ENCODE peak calls at places on chromosome 18, in nine cellular contexts. M is HepG2, U is upper lobe of left lung, S is suprapubic skin, Z is transverse colon, P is esophagus muscularis mucosa, T is H1, D is sigmoid colon, X is K562. J is an unnamed sample.

GRCh38 chr18:79789901-79790885 is 7.5 kb upstream of the KCNG2 start:
- DNase-seq in D (peak; percentile 40), S (no peak), X (no peak), Z (no peak), P (no peak), U (peak; percentile 20), T (no peak), M (no peak), J (no peak)

GRCh38 chr18:49224130-49224529 is 236.3 kb downstream of the DYM start:
- DNase-seq in S (no peak), P (no peak), Z (no peak), T (no peak), D (no peak), X (no peak), M (no peak), U (no peak), J (no peak)

GRCh38 chr18:55317832-55318231 is 270.2 kb downstream of the TCF4 start:
- DNase-seq in D (no peak), S (no peak), T (no peak), X (no peak), Z (no peak), P (no peak), M (no peak), U (no peak), J (no peak)

GRCh38 chr18:31225668-31226067 is 63.0 kb upstream of the DSC1 start:
- DNase-seq in U (no peak), S (no peak), T (no peak), D (no peak), M (peak; percentile 89), Z (no peak), X (no peak), P (no peak), J (no peak)

GRCh38 chr18:3579701-3580100 is 129.7 kb downstream of the TGIF1 start:
- DNase-seq in S (no peak), U (no peak), D (no peak), M (no peak), P (no peak), T (no peak), Z (no peak), X (no peak), J (no peak)

GRCh38 chr18:58362829-58363231 is 266.1 kb downstream of the ALPK2 start:
- DNase-seq in S (no peak), M (no peak), X (no peak), D (no peak), T (no peak), U (no peak), P (no peak), Z (no peak), J (no peak)

GRCh38 chr18:12076424-12077140 is 17.1 kb upstream of the ANKRD62 start:
- DNase-seq in Z (no peak), D (no peak), X (no peak), U (peak; percentile 21), P (no peak), M (no peak), S (no peak), T (no peak), J (peak; percentile 55)

GRCh38 chr18:67771271-67771670 is 254.8 kb upstream of the DSEL start:
- DNase-seq in S (no peak), T (no peak), D (no peak), X (no peak), Z (no peak), M (no peak), U (no peak), P (no peak), J (no peak)

GRCh38 chr18:46265190-46266156 is 161.3 kb downstream of the HAUS1 start:
- DNase-seq in S (no peak), M (no peak), X (no peak), U (no peak), D (no peak), T (no peak), Z (no peak), P (no peak), J (no peak)

GRCh38 chr18:46262856-46263255 is 158.7 kb downstream of the HAUS1 start:
- DNase-seq in Z (no peak), D (no peak), S (no peak), P (no peak), M (no peak), X (no peak), U (no peak), T (no peak), J (no peak)

GRCh38 chr18:46261799-46262198 is 157.6 kb downstream of the HAUS1 start:
- DNase-seq in S (no peak), X (no peak), P (no peak), D (no peak), T (peak; percentile 58), M (no peak), U (no peak), Z (no peak), J (no peak)

GRCh38 chr18:46260879-46261143 is 156.6 kb downstream of the HAUS1 start:
- DNase-seq in P (no peak), Z (no peak), U (no peak), X (no peak), D (no peak), T (no peak), M (no peak), S (no peak), J (no peak)

DNA sequence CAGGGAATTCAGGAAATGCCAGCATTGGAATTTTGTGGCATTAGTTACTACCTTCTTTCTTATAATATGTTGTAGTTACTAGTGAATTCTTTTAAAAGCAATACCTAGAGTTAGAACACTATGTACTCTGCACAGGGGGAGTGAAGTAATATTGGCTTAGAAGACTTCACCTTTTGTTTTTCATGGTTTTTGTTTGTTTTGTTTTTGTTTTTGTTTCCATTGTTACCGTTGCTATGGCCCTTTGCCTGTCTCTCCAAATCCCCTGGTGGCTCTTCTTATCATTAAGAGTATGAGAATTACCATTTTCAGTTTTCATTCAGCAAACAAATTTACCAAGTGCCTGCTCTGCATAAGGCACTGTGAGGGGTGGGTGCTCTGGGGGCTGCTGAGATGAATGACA is 160.1 kb downstream of the HAUS1 start:
- DNase-seq in P (no peak), D (no peak), Z (no peak), T (no peak), U (no peak), M (peak; percentile 9), S (no peak), X (peak; percentile 10), J (no peak)
- TF ChIP-seq EP300 in P (no peak), D (no peak), Z (no peak), T (no peak), U (no peak), M (no peak), S (no peak), X (no peak), J (no peak)

GRCh38 chr18:6413554-6414117 is 1.1 kb downstream of the L3MBTL4 start:
- DNase-seq in X (no peak), T (no peak), M (no peak), Z (no peak), D (no peak), S (no peak), P (no peak), U (peak; percentile 36), J (peak; percentile 35)

GRCh38 chr18:6412933-6413472 is 1.7 kb downstream of the L3MBTL4 start:
- DNase-seq in D (no peak), U (no peak), S (no peak), P (no peak), M (no peak), X (no peak), Z (no peak), T (no peak), J (no peak)

GRCh38 chr18:6411367-6411766 is 3.3 kb downstream of the L3MBTL4 start:
- DNase-seq in P (no peak), Z (no peak), S (no peak), M (no peak), T (no peak), D (no peak), U (no peak), X (no peak), J (no peak)

GRCh38 chr18:6414723-6415362 is at the start of gene L3MBTL4:
- DNase-seq in P (peak; percentile 68), D (peak; percentile 64), Z (peak; percentile 58), T (no peak), U (peak; percentile 73), S (no peak), M (no peak), X (no peak), J (peak; percentile 69)

DNA sequence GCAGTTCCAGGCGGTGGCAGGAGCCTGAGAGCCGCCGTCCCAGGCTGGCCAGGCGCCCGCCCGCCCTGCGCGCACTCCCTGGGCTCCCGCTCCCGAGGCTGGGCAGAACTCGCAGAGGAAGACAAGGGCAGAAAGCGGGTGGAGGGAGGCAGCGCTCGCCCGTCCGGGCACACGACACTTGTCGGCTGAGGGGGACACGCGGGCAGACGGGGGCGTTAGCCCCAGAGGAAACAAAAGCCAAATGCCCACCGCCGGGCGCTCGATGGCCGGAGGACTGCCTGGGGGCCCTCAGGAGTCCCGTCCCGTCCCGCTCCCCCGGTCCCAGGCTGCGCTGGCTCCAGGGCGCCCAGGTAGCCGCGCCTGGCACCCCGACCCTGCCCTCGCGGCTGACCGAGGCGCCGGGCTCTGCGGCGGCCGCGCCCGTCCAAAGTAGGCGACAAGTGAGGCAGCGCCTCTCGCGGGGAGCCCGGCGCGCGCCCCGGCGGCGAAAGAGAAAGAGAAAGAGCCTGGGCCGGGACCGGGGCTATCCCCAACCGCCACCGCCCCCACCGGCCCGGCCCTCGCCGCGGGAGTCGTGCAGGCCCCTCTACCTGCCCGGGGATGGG is 491 bp downstream of the L3MBTL4 start:
- DNase-seq in T (no peak), S (peak; percentile 84), X (no peak), Z (peak; percentile 83), P (no peak), D (peak; percentile 80), M (peak; percentile 22), U (peak; percentile 79), J (peak; percentile 84)
- TF ChIP-seq POLR2AphosphoS5 in T (no peak), S (peak; percentile 14), X (no peak), Z (no peak), P (no peak), D (no peak), M (no peak), U (no peak), J (peak; percentile 33)

GRCh38 chr18:10793730-10794370 is 268.0 kb downstream of the NAPG start:
- DNase-seq in Z (no peak), M (no peak), U (no peak), T (no peak), S (no peak), P (no peak), X (no peak), D (no peak), J (no peak)

GRCh38 chr18:10794771-10795170 is 268.9 kb downstream of the NAPG start:
- DNase-seq in T (no peak), M (no peak), Z (no peak), D (no peak), S (no peak), X (no peak), U (no peak), P (no peak), J (no peak)

GRCh38 chr18:10797882-10798281 is 272.1 kb downstream of the NAPG start:
- DNase-seq in P (no peak), T (no peak), M (no peak), U (no peak), S (no peak), D (no peak), X (no peak), Z (no peak), J (no peak)

DNA sequence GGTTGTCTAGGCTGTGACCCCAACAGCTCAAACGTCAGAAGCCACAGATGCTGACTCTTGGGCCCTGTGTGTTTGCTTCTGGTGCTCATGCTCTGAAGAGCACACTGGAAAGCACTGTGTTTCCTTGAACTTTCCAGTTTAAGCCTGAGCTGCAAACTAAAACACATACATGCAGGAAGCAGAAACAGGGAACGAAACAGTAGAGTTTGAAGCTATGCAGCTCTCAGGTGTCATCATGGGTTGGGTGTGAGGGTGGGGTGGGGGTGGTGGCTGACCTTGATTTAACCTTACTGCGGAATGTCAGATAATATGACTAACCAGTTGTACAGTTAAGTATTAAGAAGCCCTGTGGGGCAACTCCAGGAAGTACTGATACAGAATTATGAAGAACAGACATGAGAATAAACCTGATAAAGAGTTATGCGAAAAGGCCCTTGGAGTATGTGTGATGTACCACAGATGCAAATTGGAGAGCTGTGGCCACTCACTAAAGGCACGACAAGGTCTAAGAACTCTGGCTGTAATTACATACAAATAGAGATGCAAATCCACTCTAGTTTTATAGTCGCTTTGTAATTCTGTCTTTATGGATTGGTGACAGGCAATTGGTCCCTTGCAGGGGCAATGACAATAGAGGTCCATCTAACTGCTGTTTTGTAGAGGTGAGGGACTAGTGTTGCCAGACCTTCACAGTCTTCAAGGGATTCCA is 273.1 kb downstream of the NAPG start:
- DNase-seq in S (no peak), Z (no peak), X (peak; percentile 17), P (no peak), T (no peak), U (no peak), M (peak; percentile 19), D (no peak), J (no peak)
- TF ChIP-seq EP300 in S (no peak), Z (no peak), X (no peak), P (no peak), T (no peak), U (no peak), M (no peak), D (no peak), J (no peak)

GRCh38 chr18:62437520-62438329 is 85.1 kb upstream of the ZCCHC2 start:
- DNase-seq in Z (peak; percentile 17), T (no peak), S (no peak), D (no peak), U (no peak), M (no peak), X (no peak), P (no peak), J (no peak)
- TF ChIP-seq POLR2AphosphoS5 in Z (no peak), T (no peak), S (no peak), D (no peak), U (peak; percentile 9), M (no peak), X (no peak), P (peak; percentile 2), J (no peak)